ENCODE peak calls at places on chromosomes 5 and 9, in nine cellular contexts. D is mucosa of gallbladder; T is adrenal gland; Z is left kidney; W is activated T-cell treated with anti-CD3 and anti-CD28 coated beads, Interleukin-2, amount 50 U/mL, for 72 hours; G is SK-N-DZ; P is cardiac fibroblast; Y is A549; Q is stimulated activated CD4-positive, alpha-beta T cell treated with anti-CD3 and anti-CD28 coated beads, Interleukin-12 subunit alpha, Interleukin-12 subunit beta, amount 100 ng/mL, for 4 hours. V is an unnamed sample.

GRCh38 chr9:83060557-83060956 is 2.4 kb downstream of the RASEF start:
- DNase-seq in T (no peak), Y (peak), D (no peak), P (no peak), W (no peak), G (no peak), Q (no peak), Z (no peak), V (no peak)

GRCh38 chr5:119991645-119992044 is 362.3 kb downstream of the FAM170A start:
- DNase-seq in D (no peak), W (no peak), Y (no peak), Q (no peak), Z (no peak), G (no peak), P (no peak), T (no peak), V (no peak)

GRCh38 chr9:19116391-19116790 is 10.9 kb downstream of the PLIN2 start:
- DNase-seq in G (no peak), W (no peak), D (no peak), T (peak), P (peak), Q (no peak), Y (no peak), Z (no peak), V (no peak)

GRCh38 chr9:127572961-127573727 is 38.9 kb upstream of the STXBP1 start:
- DNase-seq in D (no peak), Z (no peak), Y (no peak), T (no peak), Q (no peak), G (no peak), W (no peak), P (peak), V (no peak)

GRCh38 chr5:18546570-18546969 is 912.3 kb downstream of the TAF11L14 start:
- DNase-seq in G (peak), Y (no peak), P (no peak), D (no peak), Z (no peak), W (no peak), T (no peak), Q (no peak), V (no peak)

GRCh38 chr5:73298251-73299016 is 125.4 kb downstream of the TMEM174 start:
- DNase-seq in G (no peak), W (no peak), D (no peak), Z (peak), Y (no peak), Q (no peak), P (peak), T (no peak), V (no peak)

GRCh38 chr5:80885698-80886000 is 74.5 kb upstream of the RASGRF2 start:
- DNase-seq in D (peak), Y (no peak), T (no peak), G (peak), P (peak), Q (no peak), W (no peak), Z (no peak), V (no peak)

GRCh38 chr5:139648205-139649081 is at the start of gene CXXC5:
- DNase-seq in G (peak), Y (peak), P (peak), W (peak), Z (peak), Q (peak), T (peak), D (peak), V (peak)

GRCh38 chr5:136087961-136088871 is 44.4 kb upstream of the SMAD5 start:
- DNase-seq in Q (no peak), D (peak), G (no peak), Z (peak), Y (no peak), T (peak), W (no peak), P (peak), V (no peak)

GRCh38 chr9:38642951-38643350 is 22.6 kb upstream of the ANKRD18A start:
- DNase-seq in P (no peak), D (no peak), T (no peak), G (no peak), Q (no peak), Z (no peak), Y (no peak), W (no peak), V (no peak)

GRCh38 chr9:96441798-96442445 is 8.0 kb upstream of the HABP4 start:
- DNase-seq in Q (no peak), T (no peak), G (peak), W (peak), D (no peak), Z (no peak), Y (no peak), P (peak), V (no peak)

GRCh38 chr5:24135536-24135935 is 509.2 kb downstream of the CDH10 start:
- DNase-seq in Z (no peak), G (no peak), P (no peak), W (no peak), T (no peak), Q (no peak), D (no peak), Y (no peak), V (no peak)

GRCh38 chr5:78920604-78921003 is 64.5 kb downstream of the ARSB start:
- DNase-seq in Q (no peak), D (no peak), W (no peak), Z (peak), Y (no peak), P (peak), T (no peak), G (peak), V (no peak)

GRCh38 chr9:137967280-137967943 is 89.8 kb downstream of the CACNA1B start:
- DNase-seq in P (no peak), T (peak), Z (peak), Y (no peak), W (no peak), G (no peak), Q (no peak), D (no peak), V (no peak)

GRCh38 chr5:178530526-178530925 is 59.7 kb downstream of the COL23A1 start:
- DNase-seq in Z (no peak), Y (no peak), D (no peak), Q (no peak), P (no peak), W (no peak), T (no peak), G (no peak), V (no peak)

GRCh38 chr9:120319452-120319851 is 260.5 kb downstream of the CDK5RAP2 start:
- DNase-seq in G (no peak), Z (no peak), Q (no peak), D (no peak), T (no peak), P (no peak), Y (no peak), W (no peak), V (no peak)

GRCh38 chr5:172792693-172793570 is 21.9 kb upstream of the DUSP1 start:
- DNase-seq in G (no peak), P (no peak), Y (no peak), Z (no peak), Q (no peak), D (no peak), W (no peak), T (no peak), V (no peak)

GRCh38 chr5:91307023-91307422 is 76.1 kb downstream of the ARRDC3 start:
- DNase-seq in W (no peak), Z (no peak), G (no peak), T (no peak), Q (no peak), P (peak), Y (no peak), D (peak), V (no peak)

GRCh38 chr9:133851693-133852092 is 113.5 kb upstream of the SARDH start:
- DNase-seq in W (no peak), Q (no peak), P (no peak), G (no peak), Y (no peak), D (no peak), Z (no peak), T (no peak), V (no peak)

GRCh38 chr5:113147088-113147487 is 170.5 kb downstream of the DCP2 start:
- DNase-seq in T (no peak), G (peak), Y (no peak), Q (no peak), W (no peak), D (no peak), P (peak), Z (peak), V (no peak)

GRCh38 chr9:14314929-14315753 is 1.2 kb upstream of the NFIB start:
- DNase-seq in T (peak), D (peak), P (peak), Z (peak), G (peak), Y (peak), Q (no peak), W (peak), V (no peak)

GRCh38 chr5:38641003-38641402 is 84.6 kb upstream of the LIFR start:
- DNase-seq in W (no peak), Z (no peak), Q (no peak), T (no peak), G (no peak), D (no peak), Y (no peak), P (no peak), V (no peak)

GRCh38 chr9:97740848-97741821 is 44.0 kb upstream of the XPA start:
- DNase-seq in T (peak), Q (peak), G (peak), Y (no peak), Z (peak), W (peak), D (peak), P (peak), V (no peak)

GRCh38 chr9:131762356-131762932 is 22.6 kb upstream of the RAPGEF1 start:
- DNase-seq in Q (peak), P (peak), D (peak), Z (peak), Y (peak), T (peak), W (peak), G (peak), V (peak)

GRCh38 chr5:90548069-90548593 is 10.5 kb upstream of the ADGRV1 start:
- DNase-seq in G (no peak), P (no peak), Q (no peak), T (no peak), Z (peak), Y (peak), W (no peak), D (peak), V (peak)

GRCh38 chr5:4053111-4053510 is 457.5 kb downstream of the IRX1 start:
- DNase-seq in G (no peak), D (no peak), Y (no peak), Z (no peak), W (no peak), Q (no peak), T (no peak), P (no peak), V (no peak)

GRCh38 chr9:20623021-20623747 is 885 bp upstream of the MLLT3 start:
- DNase-seq in G (no peak), D (peak), T (peak), P (no peak), Z (peak), Q (peak), W (peak), Y (peak), V (no peak)

GRCh38 chr5:138230981-138231589 is 18.0 kb upstream of the CDC23 start:
- DNase-seq in P (peak), Q (no peak), T (peak), W (no peak), G (no peak), D (no peak), Y (no peak), Z (peak), V (peak)

V was measured in SHP77 treated with DMSO at 0.1 percent for 48 hours.